ENCODE peak calls at places on chromosomes 3 and 15, in seven cellular contexts. D, E, G, B, J, W and H are unnamed samples.

GRCh38 chr15:74529911-74530310 is 11.1 kb upstream of the ARID3B start:
- DNase-seq in D (no peak), E (no peak), G (no peak), B (peak), J (no peak), W (no peak), H (no peak)

GRCh38 chr3:49016414-49017228 is 1.8 kb downstream of the DALRD3 start:
- DNase-seq in D (no peak), E (no peak), G (no peak), B (no peak), J (no peak), W (no peak), H (no peak)

GRCh38 chr15:70054884-70055387 is 42.8 kb downstream of the TLE3 start:
- DNase-seq in D (no peak), E (no peak), G (no peak), B (no peak), J (peak), W (no peak), H (no peak)

GRCh38 chr3:39122811-39123210 is 15.3 kb downstream of the TTC21A start:
- DNase-seq in D (no peak), E (no peak), G (no peak), B (no peak), J (no peak), W (no peak), H (no peak)

GRCh38 chr15:64997911-64998310 is 8.2 kb upstream of the SPG21 start:
- DNase-seq in D (no peak), E (no peak), G (peak), B (no peak), J (no peak), W (no peak), H (no peak)

GRCh38 chr3:58073315-58074125 is 65.3 kb downstream of the FLNB start:
- DNase-seq in D (peak), E (no peak), G (no peak), B (no peak), J (no peak), W (peak), H (no peak)

GRCh38 chr3:16251316-16252085 is 13.2 kb downstream of the DPH3 start:
- DNase-seq in D (no peak), E (no peak), G (no peak), B (no peak), J (no peak), W (no peak), H (no peak)

GRCh38 chr15:65305144-65305758 is 774 bp downstream of the RNU5B-1 start:
- DNase-seq in D (no peak), E (no peak), G (no peak), B (peak), J (no peak), W (no peak), H (no peak)

GRCh38 chr15:78565097-78565950 is at the start of gene CHRNA5:
- DNase-seq in D (peak), E (peak), G (peak), B (peak), J (peak), W (peak), H (peak)

GRCh38 chr3:45906681-45907220 is 20.4 kb downstream of the CCR9 start:
- DNase-seq in D (peak), E (no peak), G (no peak), B (peak), J (no peak), W (no peak), H (no peak)

GRCh38 chr3:10432156-10432845 is 73.1 kb downstream of the ATP2B2 start:
- DNase-seq in D (no peak), E (peak), G (no peak), B (no peak), J (no peak), W (no peak), H (no peak)

GRCh38 chr3:39783730-39784129 is 25.7 kb upstream of the MYRIP start:
- DNase-seq in D (peak), E (no peak), G (no peak), B (no peak), J (no peak), W (no peak), H (no peak)

GRCh38 chr3:169133178-169134161 is 530.0 kb downstream of the MECOM start:
- DNase-seq in D (peak), E (peak), G (no peak), B (no peak), J (no peak), W (no peak), H (no peak)

GRCh38 chr15:72098076-72098475 is 19.9 kb downstream of the MYO9A start:
- DNase-seq in D (peak), E (no peak), G (no peak), B (no peak), J (no peak), W (no peak), H (no peak)

GRCh38 chr15:31341036-31341435 is 14.4 kb downstream of the KLF13 start:
- DNase-seq in D (no peak), E (no peak), G (no peak), B (no peak), J (no peak), W (no peak), H (no peak)

GRCh38 chr15:69881310-69881660 is 216.4 kb downstream of the TLE3 start:
- DNase-seq in D (no peak), E (no peak), G (no peak), B (no peak), J (no peak), W (no peak), H (no peak)

GRCh38 chr15:75921732-75922703 is 18.3 kb downstream of the FBXO22 start:
- DNase-seq in D (peak), E (peak), G (peak), B (no peak), J (no peak), W (peak), H (no peak)